ENCODE peak calls at places on chromosomes 12 and 14, in nine cellular contexts. Z is naive thymus-derived CD4-positive, alpha-beta T cell; L is left ventricle myocardium inferior; B is CD8-positive, alpha-beta memory T cell; P is heart left ventricle; E is pancreas; F is CD4-positive, alpha-beta T cell; T is CD4-positive, alpha-beta memory T cell; J is GM23248. R is an unnamed sample.

GRCh38 chr12:85516039-85516438 is 236.0 kb downstream of the ALX1 start:
- DNase-seq in P (no peak), E (no peak), J (no peak), T (no peak), Z (no peak), B (no peak), F (no peak), L (no peak), R (no peak)

GRCh38 chr12:92928431-92928961 is 599 bp downstream of the EEA1 start:
- DNase-seq in P (peak), E (no peak), Z (no peak), T (peak), L (peak), B (no peak), J (peak), F (peak), R (peak)

GRCh38 chr12:54588892-54589291 is 433 bp upstream of the PPP1R1A start:
- DNase-seq in E (no peak), L (no peak), J (no peak), F (no peak), Z (no peak), P (no peak), B (no peak), T (no peak), R (no peak)

GRCh38 chr14:24986206-24986893 is 63.6 kb downstream of the STXBP6 start:
- DNase-seq in J (no peak), Z (no peak), T (no peak), F (no peak), P (no peak), E (no peak), B (no peak), L (peak), R (no peak)

GRCh38 chr12:57515468-57515933 is 4.8 kb downstream of the DDIT3 start:
- DNase-seq in E (no peak), B (no peak), P (no peak), F (no peak), Z (no peak), J (no peak), L (no peak), T (no peak), R (no peak)

GRCh38 chr12:92042791-92043531 is 102.7 kb downstream of the BTG1 start:
- DNase-seq in E (no peak), T (no peak), L (no peak), F (no peak), B (no peak), J (peak), Z (no peak), P (no peak), R (no peak)

GRCh38 chr12:93894391-93895095 is 217.4 kb downstream of the CRADD start:
- DNase-seq in J (peak), F (no peak), T (no peak), P (peak), Z (no peak), L (peak), E (peak), B (no peak), R (peak)

GRCh38 chr14:88228519-88229236 is 94.4 kb downstream of the KCNK10 start:
- DNase-seq in F (no peak), P (no peak), Z (no peak), B (no peak), T (no peak), E (no peak), L (no peak), J (peak), R (no peak)

GRCh38 chr14:39430762-39431415 is 1.3 kb downstream of the FBXO33 start:
- DNase-seq in Z (no peak), B (no peak), P (no peak), F (no peak), L (no peak), E (no peak), T (no peak), J (peak), R (no peak)

GRCh38 chr12:25058619-25059018 is 109.7 kb upstream of the BCAT1 start:
- DNase-seq in L (no peak), F (no peak), Z (no peak), B (no peak), J (no peak), T (no peak), P (no peak), E (no peak), R (no peak)

GRCh38 chr12:6925543-6926279 is 2.0 kb upstream of the ATN1 start:
- DNase-seq in J (peak), Z (no peak), F (no peak), T (no peak), L (peak), B (no peak), E (peak), P (peak), R (peak)

GRCh38 chr12:9754984-9755383 is 5.7 kb downstream of the CD69 start:
- DNase-seq in F (no peak), P (no peak), Z (no peak), J (no peak), L (no peak), T (no peak), B (no peak), E (no peak), R (no peak)

GRCh38 chr12:69569236-69569635 is 16.0 kb upstream of the CCT2 start:
- DNase-seq in B (no peak), Z (no peak), P (no peak), J (peak), L (no peak), F (no peak), T (no peak), E (no peak), R (no peak)

GRCh38 chr12:69570545-69571399 is 14.5 kb upstream of the CCT2 start:
- DNase-seq in E (peak), L (no peak), B (peak), P (no peak), T (peak), J (peak), F (peak), Z (peak), R (no peak)

GRCh38 chr12:69575346-69575745 is 9.9 kb upstream of the CCT2 start:
- DNase-seq in Z (no peak), E (no peak), P (no peak), T (no peak), F (no peak), B (no peak), J (peak), L (no peak), R (no peak)

GRCh38 chr12:69566603-69567002 is 18.7 kb upstream of the CCT2 start:
- DNase-seq in L (no peak), T (no peak), B (no peak), E (no peak), F (no peak), Z (no peak), J (no peak), P (no peak), R (no peak)

DNA sequence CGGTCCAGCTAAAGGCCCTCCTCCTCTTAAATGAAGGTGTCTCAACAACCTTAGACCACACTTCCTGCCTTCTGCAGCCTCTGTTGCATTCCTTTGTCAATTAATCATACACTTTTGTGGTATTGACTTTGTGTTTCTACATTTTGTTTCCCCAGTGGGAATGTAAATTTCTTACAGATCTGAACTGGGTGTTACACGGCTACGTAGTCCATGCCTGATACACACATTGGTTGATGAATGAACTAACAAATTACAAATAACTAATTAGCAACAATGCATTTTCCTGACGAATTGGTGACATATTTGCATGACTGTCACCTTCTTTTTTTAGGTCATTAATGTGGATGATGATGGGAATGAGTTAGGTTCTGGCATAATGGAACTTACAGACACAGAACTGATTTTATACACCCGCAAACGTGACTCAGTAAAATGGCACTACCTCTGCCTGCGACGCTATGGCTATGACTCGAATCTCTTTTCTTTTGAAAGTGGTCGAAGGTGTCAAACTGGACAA is 15.2 kb upstream of the CCT2 start:
- DNase-seq in E (no peak), P (no peak), F (no peak), B (no peak), L (no peak), J (peak), T (no peak), Z (no peak), R (no peak)
- H3K27ac ChIP-seq in E (no peak), P (no peak), F (no peak), B (no peak), L (no peak), J (peak), T (peak), Z (peak), R (no peak)

GRCh38 chr12:71685312-71685906 is 473 bp upstream of the TMEM19 start:
- DNase-seq in J (peak), T (peak), E (peak), Z (no peak), B (no peak), P (no peak), F (no peak), L (no peak), R (no peak)
- H3K27ac ChIP-seq in J (peak), T (peak), E (peak), Z (peak), B (peak), P (peak), F (peak), L (peak), R (peak)

GRCh38 chr12:109093022-109093918 is at the start of gene ALKBH2:
- DNase-seq in B (peak), E (peak), J (peak), F (peak), P (peak), T (peak), Z (peak), L (peak), R (peak)
- H3K27ac ChIP-seq in B (peak), E (no peak), J (peak), F (peak), P (peak), T (peak), Z (peak), L (peak), R (peak)

GRCh38 chr12:78870539-78870938 is 6.0 kb downstream of the SYT1 start:
- DNase-seq in B (no peak), P (no peak), Z (no peak), L (no peak), T (no peak), J (no peak), F (no peak), E (no peak), R (no peak)

GRCh38 chr12:78866518-78866917 is 1.9 kb downstream of the SYT1 start:
- DNase-seq in P (no peak), E (no peak), L (no peak), T (no peak), J (no peak), B (no peak), F (no peak), Z (no peak), R (no peak)

GRCh38 chr12:78871566-78871965 is 7.0 kb downstream of the SYT1 start:
- DNase-seq in J (no peak), F (no peak), L (no peak), T (no peak), P (no peak), E (no peak), B (no peak), Z (no peak), R (no peak)
- H3K27ac ChIP-seq in J (no peak), F (no peak), L (no peak), T (no peak), P (no peak), E (no peak), B (no peak), Z (no peak), R (no peak)

GRCh38 chr14:92651793-92652382 is 96.5 kb downstream of the LGMN start:
- DNase-seq in F (no peak), J (no peak), P (peak), B (no peak), E (no peak), Z (no peak), T (peak), L (peak), R (no peak)
- H3K27ac ChIP-seq in F (peak), J (no peak), P (peak), B (peak), E (peak), Z (peak), T (peak), L (peak), R (no peak)

DNA sequence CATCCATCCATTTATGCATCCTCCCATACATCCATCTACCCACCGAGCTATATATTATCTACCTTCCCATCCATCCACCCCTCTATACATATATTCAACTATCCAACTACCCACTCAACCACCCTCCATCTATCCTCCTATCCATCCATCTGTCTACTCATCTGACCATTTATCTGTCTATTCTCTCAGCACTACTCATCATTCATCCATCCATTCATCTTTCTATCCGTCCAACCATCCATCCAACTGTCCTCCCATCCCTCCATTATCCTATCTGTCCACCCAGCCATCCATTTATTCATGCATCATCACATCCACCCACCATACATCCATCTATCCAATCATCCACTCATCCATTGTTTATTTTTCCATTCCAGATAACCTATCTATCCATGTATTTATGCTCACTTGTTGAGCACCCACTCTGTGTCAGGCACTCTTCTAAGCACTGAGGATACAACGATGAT is 11.5 kb downstream of the ASB2 start:
- DNase-seq in P (no peak), L (no peak), T (no peak), F (no peak), J (no peak), Z (no peak), B (no peak), E (no peak), R (no peak)
- H3K27ac ChIP-seq in P (peak), L (peak), T (no peak), F (no peak), J (peak), Z (no peak), B (no peak), E (no peak), R (no peak)

GRCh38 chr12:52207106-52207505 is 15.3 kb upstream of the KRT80 start:
- DNase-seq in F (no peak), Z (no peak), E (no peak), B (no peak), L (no peak), P (peak), J (no peak), T (no peak), R (peak)
- H3K27ac ChIP-seq in F (no peak), Z (no peak), E (peak), B (no peak), L (no peak), P (no peak), J (peak), T (no peak), R (no peak)

DNA sequence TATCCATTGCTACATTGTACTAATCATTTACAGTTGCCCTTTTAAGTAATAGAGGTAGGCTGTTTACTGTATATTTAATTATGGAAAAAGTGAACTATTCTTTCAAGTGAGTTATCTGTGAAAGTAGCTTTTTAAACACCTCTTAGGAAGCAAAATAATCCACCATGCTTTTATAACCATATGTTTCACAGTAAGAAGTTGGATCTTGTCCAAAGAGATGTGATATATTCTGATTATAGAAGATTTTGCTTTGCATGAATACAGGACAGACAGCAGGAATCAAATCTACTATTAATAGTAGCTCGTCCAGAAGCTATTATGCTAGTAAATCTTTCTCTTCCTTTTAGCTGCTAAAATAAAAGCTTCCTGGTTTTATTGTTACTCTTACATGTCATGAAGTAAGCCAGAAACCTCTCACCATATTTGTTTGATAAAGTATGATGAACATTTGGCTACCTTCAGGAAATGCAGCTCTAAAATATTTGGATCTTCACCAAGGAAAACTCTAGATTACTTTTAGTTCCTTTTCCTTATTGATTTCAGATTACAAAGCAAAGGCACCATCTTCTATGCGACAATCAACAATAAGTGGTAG is 257.0 kb downstream of the IPO8 start:
- DNase-seq in F (no peak), L (no peak), E (no peak), T (no peak), P (no peak), B (no peak), Z (no peak), J (no peak), R (no peak)
- H3K27ac ChIP-seq in F (no peak), L (peak), E (peak), T (no peak), P (no peak), B (no peak), Z (no peak), J (no peak), R (no peak)

R was measured in dorsolateral prefrontal cortex.